ENCODE peak calls at places on chromosomes 2 and 18, in eight cellular contexts. E, Z, J, N, F, C, B and I are unnamed samples.

GRCh38 chr2:19711470-19712372 is 190.1 kb downstream of the TTC32 start:
- DNase-seq in C (peak; percentile 96), J (peak; percentile 2), E (peak; percentile 98), B (no peak), F (no peak), N (no peak), Z (no peak), I (no peak)

GRCh38 chr2:118430510-118431187 is 342.4 kb downstream of the INSIG2 start:
- DNase-seq in Z (no peak), B (no peak), J (no peak), N (no peak), C (no peak), E (peak; percentile 56), F (no peak), I (no peak)

GRCh38 chr18:32851936-32852335 is 79.1 kb upstream of the KLHL14 start:
- DNase-seq in F (no peak), E (no peak), B (no peak), Z (no peak), J (no peak), C (peak; percentile 6), N (no peak), I (no peak)

GRCh38 chr2:163859951-163860350 is 124.1 kb upstream of the FIGN start:
- DNase-seq in J (no peak), C (no peak), F (no peak), N (no peak), Z (no peak), B (no peak), E (peak; percentile 27), I (no peak)

GRCh38 chr18:79413901-79414300 is 18.2 kb downstream of the NFATC1 start:
- DNase-seq in Z (no peak), N (no peak), B (no peak), E (no peak), J (no peak), F (peak; percentile 53), C (no peak), I (no peak)

GRCh38 chr2:206876176-206876575 is 63.1 kb upstream of the CPO start:
- DNase-seq in E (no peak), Z (no peak), N (no peak), J (no peak), C (no peak), F (no peak), B (no peak), I (no peak)

GRCh38 chr2:135585586-135585985 is 54.3 kb downstream of the R3HDM1 start:
- DNase-seq in N (no peak), F (no peak), J (no peak), E (no peak), C (no peak), Z (no peak), B (no peak), I (no peak)

GRCh38 chr18:24118750-24119577 is 19.9 kb upstream of the CABYR start:
- DNase-seq in N (peak; percentile 78), F (peak; percentile 87), J (peak; percentile 77), Z (peak; percentile 83), B (peak; percentile 76), E (peak; percentile 66), C (no peak), I (peak; percentile 7)

GRCh38 chr2:36618381-36618780 is 20.4 kb upstream of the FEZ2 start:
- DNase-seq in B (no peak), J (no peak), N (peak; percentile 23), C (peak; percentile 59), F (no peak), E (peak; percentile 81), Z (no peak), I (no peak)

GRCh38 chr18:61203151-61203550 is 130.1 kb upstream of the CDH20 start:
- DNase-seq in N (no peak), B (no peak), E (no peak), Z (no peak), C (no peak), F (no peak), J (no peak), I (no peak)

GRCh38 chr18:31486165-31486564 is 11.8 kb upstream of the DSG2 start:
- DNase-seq in Z (no peak), B (no peak), F (no peak), J (no peak), N (no peak), E (no peak), C (no peak), I (no peak)

GRCh38 chr2:82837588-82838304 is 1621.3 kb downstream of the SUCLG1 start:
- DNase-seq in F (no peak), Z (no peak), N (no peak), C (peak; percentile 78), B (no peak), J (no peak), E (peak; percentile 91), I (no peak)

GRCh38 chr2:160507464-160507863 is 13.9 kb upstream of the RBMS1 start:
- DNase-seq in N (no peak), F (no peak), E (no peak), Z (no peak), J (no peak), B (no peak), C (no peak), I (no peak)

GRCh38 chr2:138708682-138709241 is 71.4 kb downstream of the NXPH2 start:
- DNase-seq in N (no peak), Z (no peak), C (peak; percentile 17), B (no peak), J (peak; percentile 37), F (no peak), E (no peak), I (no peak)

GRCh38 chr18:51059969-51060368 is 30.0 kb downstream of the SMAD4 start:
- DNase-seq in J (no peak), F (no peak), E (no peak), C (no peak), N (no peak), B (no peak), Z (no peak), I (no peak)

GRCh38 chr2:118048396-118048795 is 34.5 kb upstream of the CCDC93 start:
- DNase-seq in J (no peak), F (no peak), E (peak; percentile 28), C (no peak), Z (no peak), N (no peak), B (no peak), I (no peak)

GRCh38 chr2:190333395-190333794 is 10.0 kb upstream of the INPP1 start:
- DNase-seq in E (no peak), N (no peak), B (no peak), F (no peak), Z (no peak), J (no peak), C (no peak), I (no peak)

GRCh38 chr2:52396836-52397235 is 1364.9 kb upstream of the NRXN1 start:
- DNase-seq in J (no peak), E (no peak), F (no peak), B (no peak), Z (no peak), C (no peak), N (no peak), I (no peak)

GRCh38 chr2:47299555-47299954 is 103.4 kb upstream of the MSH2 start:
- DNase-seq in C (peak; percentile 86), N (no peak), Z (no peak), J (no peak), E (peak; percentile 77), F (no peak), B (no peak), I (no peak)

GRCh38 chr2:222440670-222441422 is 16.5 kb downstream of the SGPP2 start:
- DNase-seq in B (no peak), J (no peak), F (no peak), E (peak; percentile 78), N (no peak), C (no peak), Z (no peak), I (no peak)

GRCh38 chr2:126809357-126809756 is 89.3 kb upstream of the TEX51 start:
- DNase-seq in Z (no peak), N (no peak), J (no peak), E (no peak), C (no peak), B (no peak), F (no peak), I (no peak)

GRCh38 chr2:234322766-234323465 is 174.0 kb downstream of the ARL4C start:
- DNase-seq in N (peak; percentile 71), F (no peak), B (no peak), E (no peak), C (no peak), J (no peak), Z (no peak), I (no peak)

GRCh38 chr2:128316777-128317185 is 1.9 kb downstream of the HS6ST1 start:
- DNase-seq in C (no peak), E (no peak), Z (no peak), F (peak; percentile 48), N (no peak), J (no peak), B (no peak), I (no peak)

GRCh38 chr2:12602661-12603060 is 114.1 kb upstream of the TRIB2 start:
- DNase-seq in B (no peak), F (no peak), Z (no peak), E (no peak), J (no peak), N (no peak), C (no peak), I (no peak)

GRCh38 chr18:45014047-45014501 is 333.4 kb downstream of the SETBP1 start:
- DNase-seq in F (no peak), Z (no peak), E (peak; percentile 93), N (no peak), B (no peak), C (peak; percentile 77), J (no peak), I (peak; percentile 16)

GRCh38 chr2:204533629-204534370 is 11.5 kb upstream of the PARD3B start:
- DNase-seq in B (no peak), N (no peak), F (no peak), C (no peak), E (peak; percentile 62), Z (no peak), J (no peak), I (no peak)

GRCh38 chr2:127641846-127642510 is 4.0 kb upstream of the GPR17 start:
- DNase-seq in N (peak; percentile 53), Z (no peak), J (no peak), B (peak; percentile 58), E (no peak), F (no peak), C (no peak), I (no peak)

GRCh38 chr2:180990337-180990736 is 9.9 kb downstream of the UBE2E3 start:
- DNase-seq in J (no peak), B (no peak), Z (no peak), F (no peak), C (no peak), E (peak; percentile 47), N (no peak), I (no peak)

GRCh38 chr2:25929789-25930473 is 51.6 kb upstream of the ASXL2 start:
- DNase-seq in C (no peak), Z (no peak), B (no peak), J (no peak), F (no peak), E (no peak), N (no peak), I (no peak)

GRCh38 chr2:112010751-112011150 is 44.3 kb upstream of the TMEM87B start:
- DNase-seq in C (no peak), J (no peak), F (no peak), B (no peak), E (no peak), Z (no peak), N (no peak), I (no peak)

GRCh38 chr2:43082111-43082877 is 144.1 kb downstream of the ZFP36L2 start:
- DNase-seq in F (peak; percentile 64), E (peak; percentile 65), J (no peak), N (no peak), Z (no peak), C (no peak), B (no peak), I (no peak)

GRCh38 chr2:17995594-17995993 is 117.1 kb downstream of the KCNS3 start:
- DNase-seq in F (no peak), E (no peak), N (no peak), J (no peak), B (no peak), Z (no peak), C (no peak), I (no peak)